ENCODE peak calls at places on chromosomes 1 and 21, in seven cellular contexts. P is NT2/D1, T is PC-9, R is adipocyte, V is stomach, Q is left lung, U is left ventricle myocardium inferior. O is an unnamed sample.

GRCh38 chr21:46093668-46094400 is 4.1 kb upstream of the COL6A2 start:
- DNase-seq in P (no peak), T (no peak), R (no peak), V (peak), Q (no peak), U (no peak), O (no peak)

GRCh38 chr1:10646347-10646861 is 150.0 kb downstream of the CASZ1 start:
- DNase-seq in P (no peak), T (no peak), R (peak), V (peak), Q (no peak), U (peak), O (no peak)

GRCh38 chr21:36288651-36289243 is 31.2 kb upstream of the MORC3 start:
- DNase-seq in P (no peak), T (no peak), R (no peak), V (no peak), Q (no peak), U (no peak), O (no peak)

GRCh38 chr1:94926365-94926914 is 470 bp downstream of the CNN3 start:
- DNase-seq in P (no peak), T (peak), R (peak), V (peak), Q (peak), U (peak), O (no peak)

GRCh38 chr1:85361106-85361505 is 84.7 kb upstream of the BCL10 start:
- DNase-seq in P (no peak), T (no peak), R (peak), V (no peak), Q (no peak), U (no peak), O (peak)

GRCh38 chr1:38095337-38096030 is 48.9 kb upstream of the POU3F1 start:
- DNase-seq in P (no peak), T (no peak), R (no peak), V (no peak), Q (no peak), U (no peak), O (no peak)

GRCh38 chr1:174007846-174008245 is 14.3 kb downstream of the RC3H1 start:
- DNase-seq in P (no peak), T (no peak), R (no peak), V (no peak), Q (no peak), U (no peak), O (no peak)

GRCh38 chr1:152044386-152044785 is 7.6 kb upstream of the S100A11 start:
- DNase-seq in P (no peak), T (no peak), R (no peak), V (no peak), Q (no peak), U (no peak), O (no peak)

GRCh38 chr1:68178821-68179490 is 53.4 kb downstream of the WLS start:
- DNase-seq in P (no peak), T (no peak), R (no peak), V (no peak), Q (no peak), U (no peak), O (no peak)

GRCh38 chr21:44836666-44837471 is 19.0 kb upstream of the SUMO3 start:
- DNase-seq in P (no peak), T (peak), R (peak), V (no peak), Q (peak), U (no peak), O (no peak)

GRCh38 chr1:204721378-204722041 is 36.0 kb upstream of the LRRN2 start:
- DNase-seq in P (no peak), T (no peak), R (no peak), V (no peak), Q (no peak), U (no peak), O (no peak)

GRCh38 chr1:172662464-172663109 is 3.7 kb downstream of the FASLG start:
- DNase-seq in P (no peak), T (no peak), R (peak), V (peak), Q (peak), U (peak), O (peak)

GRCh38 chr1:23478896-23479790 is 4.8 kb downstream of the ASAP3 start:
- DNase-seq in P (no peak), T (peak), R (peak), V (peak), Q (peak), U (peak), O (no peak)

GRCh38 chr21:44450402-44450801 is 4.9 kb upstream of the LRRC3 start:
- DNase-seq in P (no peak), T (no peak), R (no peak), V (no peak), Q (no peak), U (no peak), O (no peak)

GRCh38 chr1:246571953-246572352 is 5.7 kb downstream of the CNST start:
- DNase-seq in P (no peak), T (no peak), R (no peak), V (no peak), Q (no peak), U (no peak), O (no peak)

GRCh38 chr1:222555992-222556615 is 8.2 kb upstream of the HHIPL2 start:
- DNase-seq in P (no peak), T (no peak), R (no peak), V (no peak), Q (no peak), U (no peak), O (no peak)

GRCh38 chr21:18041012-18041411 is 203.6 kb upstream of the CHODL start:
- DNase-seq in P (peak), T (no peak), R (no peak), V (no peak), Q (no peak), U (no peak), O (no peak)

GRCh38 chr1:183958958-183959357 is 78.6 kb downstream of the COLGALT2 start:
- DNase-seq in P (no peak), T (no peak), R (no peak), V (no peak), Q (no peak), U (no peak), O (no peak)

GRCh38 chr21:23593582-23593981 is 2013.7 kb downstream of the MRPL39 start:
- DNase-seq in P (no peak), T (no peak), R (no peak), V (no peak), Q (no peak), U (no peak), O (no peak)

GRCh38 chr1:208499601-208500000 is 255.4 kb upstream of the PLXNA2 start:
- DNase-seq in P (no peak), T (no peak), R (no peak), V (no peak), Q (no peak), U (no peak), O (no peak)

GRCh38 chr1:162206749-162207635 is 137.5 kb downstream of the NOS1AP start:
- DNase-seq in P (no peak), T (no peak), R (no peak), V (peak), Q (peak), U (no peak), O (no peak)

GRCh38 chr1:232598837-232599177 is 31.1 kb downstream of the SIPA1L2 start:
- DNase-seq in P (no peak), T (no peak), R (no peak), V (no peak), Q (no peak), U (no peak), O (no peak)

GRCh38 chr1:201319631-201320030 is 36.3 kb downstream of the PKP1 start:
- DNase-seq in P (no peak), T (no peak), R (no peak), V (no peak), Q (peak), U (no peak), O (no peak)

GRCh38 chr1:196438324-196438723 is 169.9 kb downstream of the KCNT2 start:
- DNase-seq in P (no peak), T (no peak), R (no peak), V (no peak), Q (no peak), U (no peak), O (no peak)

GRCh38 chr1:94725566-94725965 is 94.6 kb upstream of the SLC44A3 start:
- DNase-seq in P (no peak), T (peak), R (no peak), V (no peak), Q (no peak), U (no peak), O (no peak)

GRCh38 chr1:21869620-21870121 is 57.6 kb downstream of the LDLRAD2 start:
- DNase-seq in P (no peak), T (peak), R (peak), V (peak), Q (peak), U (peak), O (peak)

GRCh38 chr21:35643176-35643575 is 417.1 kb downstream of the SETD4 start:
- DNase-seq in P (no peak), T (no peak), R (peak), V (no peak), Q (no peak), U (no peak), O (no peak)

GRCh38 chr1:187041104-187041503 is 212.4 kb downstream of the PLA2G4A start:
- DNase-seq in P (no peak), T (no peak), R (no peak), V (no peak), Q (no peak), U (no peak), O (no peak)

GRCh38 chr1:111739984-111740765 is 980 bp upstream of the INKA2 start:
- DNase-seq in P (peak), T (no peak), R (peak), V (peak), Q (peak), U (peak), O (no peak)

GRCh38 chr1:219529116-219529515 is 83.8 kb downstream of the ZC3H11B start:
- DNase-seq in P (no peak), T (no peak), R (no peak), V (no peak), Q (no peak), U (no peak), O (no peak)

GRCh38 chr1:168121314-168122029 is 15.3 kb downstream of the GPR161 start:
- DNase-seq in P (no peak), T (no peak), R (peak), V (peak), Q (peak), U (peak), O (peak)

GRCh38 chr1:51768971-51769601 is 109.4 kb downstream of the NRDC start:
- DNase-seq in P (peak), T (peak), R (peak), V (no peak), Q (no peak), U (no peak), O (peak)

GRCh38 chr1:226735576-226735975 is 3.5 kb downstream of the ITPKB start:
- DNase-seq in P (no peak), T (no peak), R (no peak), V (no peak), Q (no peak), U (no peak), O (no peak)

GRCh38 chr1:43976045-43976444 is 1.3 kb downstream of the ATP6V0B start:
- DNase-seq in P (no peak), T (no peak), R (no peak), V (no peak), Q (no peak), U (no peak), O (no peak)
- H3K4me3 ChIP-seq in P (peak), T (peak), R (peak), V (peak), Q (peak), U (peak), O (peak)

GRCh38 chr1:77279929-77280328 is 1.9 kb upstream of the AK5 start:
- DNase-seq in P (no peak), T (no peak), R (no peak), V (no peak), Q (no peak), U (no peak), O (no peak)

GRCh38 chr1:77282187-77282865 is 507 bp downstream of the AK5 start:
- DNase-seq in P (peak), T (peak), R (peak), V (no peak), Q (no peak), U (no peak), O (no peak)

GRCh38 chr1:77282866-77283539 is 1.2 kb downstream of the AK5 start:
- DNase-seq in P (peak), T (no peak), R (peak), V (no peak), Q (no peak), U (no peak), O (no peak)

GRCh38 chr1:77281491-77282186 is at the start of gene AK5:
- DNase-seq in P (peak), T (peak), R (peak), V (peak), Q (peak), U (peak), O (no peak)

GRCh38 chr1:77280962-77281361 is 857 bp upstream of the AK5 start:
- DNase-seq in P (no peak), T (no peak), R (no peak), V (no peak), Q (no peak), U (no peak), O (no peak)
- H3K4me3 ChIP-seq in P (no peak), T (no peak), R (no peak), V (no peak), Q (no peak), U (no peak), O (no peak)

DNA sequence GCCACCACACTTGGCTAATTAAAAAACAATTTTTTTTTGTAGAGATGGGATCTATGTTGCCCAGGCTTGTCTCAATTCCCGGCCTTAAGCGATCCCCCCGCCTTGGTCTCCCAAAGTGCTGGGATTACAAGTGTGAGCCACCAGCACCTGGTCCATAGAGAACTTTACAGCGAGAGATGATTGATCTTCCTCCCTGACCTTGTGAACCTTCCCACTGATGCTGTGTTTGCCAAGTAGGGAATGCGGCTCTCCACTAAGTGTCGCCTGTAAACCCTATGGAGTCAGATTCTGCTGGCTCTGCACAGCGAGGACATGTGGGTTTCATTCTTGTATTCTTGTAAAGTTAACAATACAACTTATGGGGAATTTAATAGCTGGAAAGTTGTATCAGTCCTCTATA is 81.3 kb upstream of the LYST start:
- DNase-seq in P (no peak), T (no peak), R (no peak), V (no peak), Q (no peak), U (no peak), O (no peak)
- H3K4me3 ChIP-seq in P (no peak), T (no peak), R (no peak), V (no peak), Q (no peak), U (no peak), O (no peak)

GRCh38 chr1:8525291-8526275 is 207.7 kb downstream of the SLC45A1 start:
- DNase-seq in P (peak), T (peak), R (peak), V (peak), Q (peak), U (peak), O (peak)

GRCh38 chr1:8523641-8524206 is 205.8 kb downstream of the SLC45A1 start:
- DNase-seq in P (no peak), T (no peak), R (no peak), V (no peak), Q (no peak), U (no peak), O (no peak)

GRCh38 chr1:8520483-8520966 is 202.6 kb downstream of the SLC45A1 start:
- DNase-seq in P (no peak), T (no peak), R (no peak), V (no peak), Q (no peak), U (no peak), O (no peak)

GRCh38 chr1:8529901-8530300 is 212.0 kb downstream of the SLC45A1 start:
- DNase-seq in P (no peak), T (no peak), R (no peak), V (no peak), Q (no peak), U (no peak), O (no peak)

DNA sequence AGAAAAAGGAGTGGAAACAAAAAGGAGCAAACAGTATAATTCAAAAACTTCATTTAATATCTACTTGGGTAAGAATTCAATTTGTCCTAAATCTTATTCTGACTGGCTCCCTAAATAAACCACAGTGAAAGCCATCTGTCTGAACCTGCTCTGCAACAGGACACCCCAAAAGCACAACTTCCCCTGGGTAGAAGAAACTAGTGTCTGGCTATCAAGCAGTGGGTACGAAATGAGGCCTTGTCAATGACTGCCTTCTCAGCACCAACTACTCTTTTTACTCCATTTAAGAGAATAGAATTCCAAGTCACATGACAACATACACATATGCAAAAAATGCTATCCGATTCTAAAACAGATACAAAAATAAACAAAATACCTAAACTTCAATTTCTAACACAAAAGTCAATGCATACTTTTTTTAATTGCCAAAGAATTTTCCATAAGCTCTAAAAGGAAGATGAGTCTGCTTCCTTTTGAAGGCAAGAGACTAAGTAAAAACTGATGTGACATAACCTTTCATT is 206.8 kb downstream of the SLC45A1 start:
- DNase-seq in P (no peak), T (no peak), R (peak), V (no peak), Q (no peak), U (no peak), O (no peak)
- H3K4me3 ChIP-seq in P (no peak), T (peak), R (peak), V (peak), Q (no peak), U (peak), O (peak)

GRCh38 chr1:41487729-41488598 is 3.5 kb upstream of the EDN2 start:
- DNase-seq in P (no peak), T (no peak), R (no peak), V (no peak), Q (no peak), U (no peak), O (no peak)

GRCh38 chr1:41485605-41486004 is 1.1 kb upstream of the EDN2 start:
- DNase-seq in P (peak), T (peak), R (peak), V (no peak), Q (no peak), U (no peak), O (no peak)

GRCh38 chr1:41488599-41488905 is 4.1 kb upstream of the EDN2 start:
- DNase-seq in P (no peak), T (no peak), R (no peak), V (no peak), Q (no peak), U (no peak), O (no peak)

GRCh38 chr1:41486053-41486891 is 1.8 kb upstream of the EDN2 start:
- DNase-seq in P (peak), T (no peak), R (peak), V (no peak), Q (no peak), U (no peak), O (no peak)

DNA sequence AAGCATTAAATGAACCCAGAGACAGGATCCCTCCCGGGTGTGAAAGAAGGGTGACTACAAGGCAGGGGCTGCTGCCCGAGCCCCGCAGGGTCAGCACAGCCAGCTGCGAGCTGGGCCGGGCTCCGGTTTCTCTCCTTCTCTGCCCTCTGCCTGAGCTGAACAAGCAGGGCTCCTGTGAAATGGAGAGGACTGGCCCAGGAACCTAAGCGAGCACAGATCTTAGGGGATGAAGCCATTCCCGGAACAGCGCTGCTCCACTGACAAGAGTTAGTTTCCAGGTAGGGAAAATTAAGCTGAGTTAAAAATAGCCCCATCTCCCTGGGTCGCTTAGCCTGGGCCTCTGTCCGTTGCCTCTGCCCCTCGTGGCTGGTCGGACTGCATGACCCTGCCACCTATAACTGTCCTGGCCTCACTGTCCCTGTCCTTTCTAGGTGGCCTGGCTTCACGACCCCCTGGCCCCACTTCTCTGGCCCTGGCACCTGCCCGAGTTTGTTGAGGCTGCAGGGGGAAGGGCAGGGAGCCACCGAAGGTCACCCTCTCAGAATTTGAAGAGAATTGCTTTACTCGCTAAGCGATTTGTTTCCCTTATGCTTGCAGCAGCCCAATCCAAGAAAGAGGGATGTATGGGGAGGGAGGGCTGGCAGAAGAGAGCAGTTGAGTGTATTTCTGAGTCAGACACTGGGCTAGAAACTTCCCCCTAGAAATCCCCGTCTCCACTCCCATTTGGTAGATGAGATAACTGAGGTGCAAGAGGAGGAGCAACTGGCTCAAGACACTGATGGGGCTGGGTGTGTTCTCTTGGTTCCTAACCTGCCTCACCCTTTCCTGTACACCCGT is 2.6 kb upstream of the EDN2 start:
- DNase-seq in P (peak), T (no peak), R (no peak), V (no peak), Q (no peak), U (no peak), O (no peak)
- H3K4me3 ChIP-seq in P (peak), T (no peak), R (no peak), V (no peak), Q (no peak), U (peak), O (no peak)

DNA sequence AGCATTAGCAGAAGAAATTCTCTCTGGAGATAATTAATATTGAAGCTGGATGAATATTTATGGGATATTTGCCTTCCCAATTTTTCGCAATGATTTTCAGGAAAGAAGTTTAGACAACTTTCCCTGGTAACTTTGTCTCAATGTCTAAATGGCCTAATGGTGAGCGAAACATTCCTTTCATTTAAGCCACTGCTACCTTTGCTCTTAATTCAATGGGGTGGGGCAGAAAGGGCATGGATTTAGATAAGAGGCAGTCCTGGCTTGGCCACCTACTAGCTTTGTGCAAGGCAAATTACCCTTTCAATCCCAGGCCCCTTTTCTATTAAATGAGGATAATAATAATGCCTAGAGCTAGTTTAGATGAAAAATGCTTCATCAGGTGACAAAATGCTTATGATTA is 27.1 kb upstream of the LYST start:
- DNase-seq in P (no peak), T (no peak), R (no peak), V (no peak), Q (no peak), U (no peak), O (no peak)
- H3K4me3 ChIP-seq in P (no peak), T (no peak), R (no peak), V (no peak), Q (no peak), U (no peak), O (no peak)

O was measured in AG09309.